ENCODE peak calls at places on chromosomes 11 and 22, in nine cellular contexts. H is lower leg skin; Z is BJ; M is epithelial cell of esophagus; F is IMR-90; L is keratinocyte; C is cardiac fibroblast; G is CD4-positive, alpha-beta T cell; O is fibroblast of mammary gland. E is an unnamed sample.
A peak's percentile ranks its signal among the peaks of the same experiment; 100 is the strongest.

GRCh38 chr11:95092549-95093324 is 3.1 kb downstream of the ENDOD1 start:
- DNase-seq in M (peak; percentile 53), H (no peak), O (peak; percentile 76), C (peak; percentile 67), Z (no peak), F (peak; percentile 49), G (no peak), L (no peak), E (peak; percentile 33)

GRCh38 chr22:35729309-35729698 is 11.6 kb downstream of the APOL5 start:
- DNase-seq in C (no peak), L (no peak), G (no peak), M (no peak), Z (no peak), H (no peak), F (no peak), O (no peak), E (no peak)

GRCh38 chr22:17536269-17536668 is 27.0 kb upstream of the SLC25A18 start:
- DNase-seq in G (no peak), H (no peak), C (peak; percentile 38), L (no peak), Z (no peak), F (no peak), O (no peak), M (peak; percentile 28), E (no peak)

GRCh38 chr11:14443642-14444041 is 56.0 kb downstream of the COPB1 start:
- DNase-seq in C (peak; percentile 37), G (no peak), M (peak; percentile 56), L (no peak), O (peak; percentile 60), Z (no peak), F (peak; percentile 57), H (no peak), E (no peak)

GRCh38 chr11:97574976-97575665 is 1185.3 kb downstream of the JRKL start:
- DNase-seq in L (no peak), C (no peak), M (no peak), G (no peak), F (no peak), Z (no peak), O (no peak), H (no peak), E (no peak)

GRCh38 chr22:46064236-46064965 is 85.9 kb upstream of the PPARA start:
- DNase-seq in F (no peak), L (no peak), O (peak; percentile 62), G (no peak), H (no peak), Z (no peak), M (no peak), C (no peak), E (no peak)

GRCh38 chr11:34315006-34315793 is 42.6 kb downstream of the ABTB2 start:
- DNase-seq in C (no peak), M (no peak), G (no peak), O (no peak), L (no peak), H (no peak), F (no peak), Z (no peak), E (no peak)

GRCh38 chr11:119791701-119792151 is 62.7 kb upstream of the NECTIN1 start:
- DNase-seq in L (no peak), M (no peak), H (no peak), O (peak; percentile 84), F (peak; percentile 37), Z (no peak), G (no peak), C (peak; percentile 48), E (no peak)

GRCh38 chr11:109247071-109247470 is 174.9 kb upstream of the C11orf87 start:
- DNase-seq in Z (no peak), O (peak; percentile 69), M (peak; percentile 82), F (peak; percentile 43), G (no peak), L (no peak), C (peak; percentile 7), H (no peak), E (no peak)

GRCh38 chr11:12126352-12127019 is 16.1 kb downstream of the MICAL2 start:
- DNase-seq in M (peak; percentile 91), H (no peak), F (peak; percentile 93), G (no peak), O (peak; percentile 95), C (peak; percentile 76), Z (no peak), L (no peak), E (no peak)

GRCh38 chr22:43014062-43014875 is 680 bp downstream of the PACSIN2 start:
- DNase-seq in C (peak; percentile 35), M (peak; percentile 40), Z (no peak), O (peak; percentile 30), H (no peak), G (no peak), F (no peak), L (no peak), E (peak; percentile 59)

GRCh38 chr11:63680842-63681207 is 475 bp upstream of the RTN3 start:
- DNase-seq in L (no peak), C (no peak), M (peak; percentile 62), F (no peak), Z (no peak), G (no peak), H (no peak), O (peak; percentile 44), E (no peak)

GRCh38 chr11:45959851-45960250 is 37.4 kb downstream of the LARGE2 start:
- DNase-seq in L (no peak), G (no peak), M (no peak), C (peak; percentile 13), F (no peak), Z (no peak), H (no peak), O (peak; percentile 80), E (no peak)

GRCh38 chr22:25167834-25168601 is 31.6 kb upstream of the CRYBB3 start:
- DNase-seq in Z (no peak), O (no peak), H (no peak), L (no peak), F (no peak), M (peak; percentile 57), C (no peak), G (no peak), E (no peak)

GRCh38 chr11:15499684-15500083 is 385.0 kb downstream of the INSC start:
- DNase-seq in L (no peak), M (no peak), H (no peak), G (no peak), Z (no peak), C (no peak), F (no peak), O (no peak), E (no peak)

GRCh38 chr11:109123811-109124787 is 297.9 kb upstream of the C11orf87 start:
- DNase-seq in C (peak; percentile 58), M (no peak), O (peak; percentile 8), Z (no peak), F (peak; percentile 4), G (no peak), H (no peak), L (no peak), E (no peak)

GRCh38 chr11:12248330-12248729 is 129.0 kb upstream of the PARVA start:
- DNase-seq in G (no peak), C (peak; percentile 69), H (no peak), L (no peak), F (peak; percentile 57), Z (no peak), O (no peak), M (peak; percentile 72), E (no peak)

GRCh38 chr11:115141715-115142114 is 362.5 kb downstream of the CADM1 start:
- DNase-seq in L (no peak), Z (no peak), F (no peak), H (no peak), C (no peak), M (no peak), O (no peak), G (no peak), E (no peak)

DNA sequence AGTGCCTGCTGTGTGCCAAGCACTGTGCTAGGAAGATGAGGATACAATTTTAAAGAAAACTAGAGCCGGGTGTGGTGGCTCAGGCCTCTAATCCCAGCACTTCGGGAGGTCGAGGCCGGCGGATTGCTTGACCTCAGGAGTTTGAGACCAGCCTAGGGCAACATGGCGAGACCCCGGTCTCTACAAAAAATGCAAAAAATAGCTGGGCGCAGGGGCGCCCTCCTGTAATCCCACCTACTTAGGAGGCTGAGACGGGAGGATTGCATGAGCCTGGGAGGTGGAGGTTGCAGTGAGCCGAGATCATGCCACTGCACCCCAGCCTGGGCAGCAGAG is 8.3 kb downstream of the TPBGL start:
- DNase-seq in L (no peak), Z (no peak), G (no peak), F (no peak), O (no peak), M (no peak), C (no peak), H (no peak), E (no peak)
- TF ChIP-seq CTCF in L (no peak), Z (no peak), G (peak; percentile 42), F (no peak), O (no peak), M (no peak), C (no peak), H (no peak), E (no peak)

DNA sequence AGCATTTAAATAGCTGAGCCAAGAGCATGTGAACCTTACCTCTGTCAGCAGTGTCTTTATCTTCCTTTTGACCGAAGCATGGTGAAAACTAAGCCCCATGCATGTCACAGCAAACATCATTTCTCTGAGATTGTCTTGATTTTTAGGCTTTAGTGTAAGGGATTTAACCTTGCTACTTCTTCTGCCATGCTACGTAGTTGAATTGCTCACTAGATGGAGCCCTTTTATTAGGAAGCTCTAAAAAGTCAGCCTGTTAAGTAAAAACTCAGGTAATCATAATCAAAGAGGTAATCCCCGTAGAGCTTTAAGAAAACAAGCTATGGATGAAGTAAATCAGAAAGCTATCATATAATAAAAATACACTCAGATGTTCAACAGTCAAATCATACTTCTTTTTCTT is 149.5 kb downstream of the PGR start:
- DNase-seq in O (peak; percentile 23), C (peak; percentile 60), H (no peak), M (peak; percentile 43), L (no peak), F (peak; percentile 13), Z (no peak), G (no peak), E (no peak)
- TF ChIP-seq CTCF in O (peak; percentile 48), C (peak; percentile 37), H (no peak), M (peak; percentile 40), L (no peak), F (peak; percentile 37), Z (peak; percentile 8), G (no peak), E (no peak)

DNA sequence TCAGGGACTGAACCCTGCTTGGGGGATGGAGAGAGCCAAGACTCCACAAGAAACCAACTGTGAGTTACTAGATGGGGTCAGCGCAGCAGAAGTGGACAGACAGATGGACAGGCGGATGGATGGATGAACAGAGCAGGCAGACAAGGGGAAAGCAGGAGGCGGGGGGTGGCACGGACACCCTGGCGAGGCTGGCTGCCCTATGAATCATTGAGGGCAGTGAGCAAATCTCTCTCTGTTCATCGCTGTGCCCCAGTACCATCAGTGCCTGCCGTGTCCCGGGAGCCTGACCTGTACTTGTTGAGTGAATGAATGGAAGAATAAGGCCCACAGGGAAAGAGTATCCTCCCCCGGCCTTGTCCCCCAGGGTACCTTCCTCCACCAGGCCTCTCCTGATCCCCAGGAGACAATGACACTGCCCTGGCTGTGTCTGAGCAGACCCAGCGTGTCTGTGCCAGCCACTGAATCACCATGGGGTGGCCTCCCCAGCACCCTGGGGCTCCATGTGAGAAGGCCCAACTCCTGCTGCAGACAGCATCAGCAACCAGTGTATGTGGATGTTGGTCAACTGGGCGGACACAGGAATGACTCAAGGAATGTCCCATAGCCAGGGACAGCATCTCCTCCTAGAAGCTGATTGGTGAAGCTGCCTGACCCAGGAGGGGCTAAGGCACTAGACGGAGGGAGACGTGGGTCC is 5.1 kb upstream of the KLHL35 start:
- DNase-seq in L (no peak), M (peak; percentile 32), O (no peak), Z (no peak), H (no peak), F (no peak), G (no peak), C (no peak), E (no peak)
- TF ChIP-seq CTCF in L (no peak), M (no peak), O (no peak), Z (no peak), H (no peak), F (no peak), G (no peak), C (no peak), E (no peak)

GRCh38 chr11:73306069-73306468 is 2.0 kb upstream of the ARHGEF17 start:
- DNase-seq in L (no peak), O (no peak), H (no peak), F (no peak), G (no peak), C (no peak), Z (no peak), M (no peak), E (no peak)
- TF ChIP-seq CTCF in L (peak; percentile 16), O (no peak), H (no peak), F (no peak), G (no peak), C (no peak), Z (peak; percentile 23), M (no peak), E (no peak)

E was measured in GM10248.